ENCODE peak calls at places on chromosomes 7 and 10, in nine cellular contexts. J is CD4-positive, alpha-beta memory T cell; C is endodermal cell; M is uterus; I is RWPE2; G is vagina; L is GM23248; S is colonic mucosa; D is tibial artery. F is an unnamed sample. For H3K36me3, the result is how much of the 10 kb centered on the place peaks cover.

GRCh38 chr7:107998150-107998549 is 4.8 kb downstream of the LAMB1 start:
- DNase-seq in J (no peak), C (no peak), M (no peak), I (no peak), G (no peak), L (peak), S (no peak), D (no peak), F (no peak)

GRCh38 chr7:74604326-74605020 is 53.0 kb upstream of the GTF2I start:
- DNase-seq in J (no peak), C (no peak), M (no peak), I (no peak), G (no peak), L (peak), S (peak), D (peak), F (peak)

GRCh38 chr7:43585521-43585920 is 2.6 kb downstream of the STK17A start:
- DNase-seq in J (peak), C (no peak), M (no peak), I (no peak), G (no peak), L (peak), S (no peak), D (no peak), F (no peak)

GRCh38 chr7:147196476-147196875 is 1079.9 kb downstream of the CNTNAP2 start:
- DNase-seq in J (no peak), C (no peak), M (no peak), I (no peak), G (no peak), L (no peak), S (no peak), D (no peak), F (no peak)

GRCh38 chr7:141071855-141072547 is 1.9 kb upstream of the TMEM178B start:
- DNase-seq in J (no peak), C (peak), M (no peak), I (no peak), G (peak), L (peak), S (no peak), D (no peak), F (no peak)

GRCh38 chr10:52007091-52007490 is 307.0 kb upstream of the DKK1 start:
- DNase-seq in J (no peak), C (no peak), M (no peak), I (no peak), G (no peak), L (no peak), S (no peak), D (no peak), F (no peak)

GRCh38 chr10:62380002-62380401 is 5.8 kb downstream of the ZNF365 start:
- DNase-seq in J (no peak), C (no peak), M (no peak), I (no peak), G (no peak), L (peak), S (no peak), D (no peak), F (peak)

GRCh38 chr10:114855776-114856543 is 34.4 kb downstream of the FHIP2A start:
- DNase-seq in J (peak), C (no peak), M (no peak), I (no peak), G (no peak), L (peak), S (no peak), D (no peak), F (no peak)

GRCh38 chr10:132392811-132393694 is 3.9 kb upstream of the PWWP2B start:
- DNase-seq in J (no peak), C (no peak), M (no peak), I (peak), G (no peak), L (peak), S (no peak), D (peak), F (peak)

GRCh38 chr10:37125191-37125732 is at the start of gene ANKRD30A:
- DNase-seq in J (no peak), C (no peak), M (no peak), I (no peak), G (no peak), L (no peak), S (no peak), D (no peak), F (no peak)

GRCh38 chr10:62618576-62619408 is 185.7 kb upstream of the ADO start:
- DNase-seq in J (no peak), C (no peak), M (no peak), I (no peak), G (peak), L (peak), S (peak), D (peak), F (peak)

GRCh38 chr7:155713382-155713781 is 68.9 kb downstream of the RBM33 start:
- DNase-seq in J (no peak), C (no peak), M (no peak), I (no peak), G (no peak), L (no peak), S (peak), D (no peak), F (no peak)

GRCh38 chr7:27339478-27339877 is 96.9 kb downstream of the EVX1 start:
- DNase-seq in J (no peak), C (no peak), M (no peak), I (no peak), G (no peak), L (no peak), S (no peak), D (no peak), F (no peak)

GRCh38 chr10:70418229-70418628 is 14.3 kb downstream of the EIF4EBP2 start:
- DNase-seq in J (no peak), C (no peak), M (no peak), I (no peak), G (no peak), L (peak), S (no peak), D (no peak), F (peak)

GRCh38 chr10:25682203-25682950 is 251.7 kb upstream of the MYO3A start:
- DNase-seq in J (no peak), C (peak), M (no peak), I (no peak), G (no peak), L (peak), S (no peak), D (no peak), F (peak)

GRCh38 chr10:58335306-58336005 is 650 bp downstream of the UBE2D1 start:
- DNase-seq in J (no peak), C (peak), M (no peak), I (peak), G (no peak), L (peak), S (peak), D (peak), F (peak)

GRCh38 chr10:29598861-29599311 is 35.9 kb downstream of the SVIL start:
- DNase-seq in J (no peak), C (no peak), M (peak), I (no peak), G (peak), L (peak), S (no peak), D (no peak), F (peak)

GRCh38 chr10:6695519-6695918 is 115.4 kb upstream of the PRKCQ start:
- DNase-seq in J (no peak), C (no peak), M (no peak), I (no peak), G (no peak), L (no peak), S (no peak), D (no peak), F (no peak)

GRCh38 chr7:100887186-100887954 is 2.1 kb downstream of the UFSP1 start:
- DNase-seq in J (peak), C (no peak), M (no peak), I (no peak), G (no peak), L (no peak), S (peak), D (no peak), F (no peak)

GRCh38 chr7:105439174-105439893 is 50.6 kb upstream of the SRPK2 start:
- DNase-seq in J (no peak), C (peak), M (no peak), I (peak), G (no peak), L (peak), S (peak), D (no peak), F (peak)

GRCh38 chr10:74898201-74898976 is 72.0 kb downstream of the KAT6B start:
- DNase-seq in J (peak), C (no peak), M (no peak), I (no peak), G (no peak), L (peak), S (no peak), D (no peak), F (no peak)

GRCh38 chr10:125201791-125202622 is 41.6 kb upstream of the CTBP2 start:
- DNase-seq in J (no peak), C (peak), M (no peak), I (no peak), G (no peak), L (no peak), S (no peak), D (no peak), F (no peak)

GRCh38 chr10:8173243-8173865 is 118.9 kb downstream of the GATA3 start:
- DNase-seq in J (no peak), C (no peak), M (no peak), I (no peak), G (peak), L (no peak), S (no peak), D (no peak), F (no peak)

GRCh38 chr7:43303740-43304241 is 191.3 kb downstream of the HECW1 start:
- DNase-seq in J (no peak), C (peak), M (no peak), I (no peak), G (no peak), L (peak), S (no peak), D (no peak), F (peak)

GRCh38 chr10:98414578-98414931 is 427 bp downstream of the PYROXD2 start:
- DNase-seq in J (no peak), C (no peak), M (no peak), I (no peak), G (no peak), L (peak), S (no peak), D (no peak), F (no peak)

DNA sequence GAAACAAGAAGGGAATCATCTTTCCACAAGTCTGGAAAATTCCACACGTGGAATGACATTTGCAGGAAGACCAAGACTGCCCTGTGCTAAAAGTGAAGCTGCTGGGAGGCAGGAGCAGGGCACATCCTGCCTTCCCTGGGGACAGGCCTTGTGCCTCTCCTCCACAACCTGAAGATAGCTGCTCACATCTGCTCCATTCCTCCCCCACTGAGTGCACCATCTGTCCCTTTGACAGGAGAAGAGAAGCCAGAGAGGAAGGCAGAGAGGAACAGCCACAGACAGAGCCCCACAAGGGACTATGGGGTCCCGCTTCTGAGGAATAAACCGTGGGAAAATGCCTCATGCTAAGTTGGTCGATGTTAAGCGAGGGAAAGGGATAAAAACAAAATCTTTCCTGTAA is 15.9 kb upstream of the FAM171A1 start:
- DNase-seq in J (no peak), C (peak), M (no peak), I (no peak), G (peak), L (no peak), S (no peak), D (no peak), F (no peak)
- H3K4me3 ChIP-seq in J (no peak), C (no peak), M (no peak), I (no peak), G (no peak), L (no peak), S (no peak), D (no peak), F (no peak)

DNA sequence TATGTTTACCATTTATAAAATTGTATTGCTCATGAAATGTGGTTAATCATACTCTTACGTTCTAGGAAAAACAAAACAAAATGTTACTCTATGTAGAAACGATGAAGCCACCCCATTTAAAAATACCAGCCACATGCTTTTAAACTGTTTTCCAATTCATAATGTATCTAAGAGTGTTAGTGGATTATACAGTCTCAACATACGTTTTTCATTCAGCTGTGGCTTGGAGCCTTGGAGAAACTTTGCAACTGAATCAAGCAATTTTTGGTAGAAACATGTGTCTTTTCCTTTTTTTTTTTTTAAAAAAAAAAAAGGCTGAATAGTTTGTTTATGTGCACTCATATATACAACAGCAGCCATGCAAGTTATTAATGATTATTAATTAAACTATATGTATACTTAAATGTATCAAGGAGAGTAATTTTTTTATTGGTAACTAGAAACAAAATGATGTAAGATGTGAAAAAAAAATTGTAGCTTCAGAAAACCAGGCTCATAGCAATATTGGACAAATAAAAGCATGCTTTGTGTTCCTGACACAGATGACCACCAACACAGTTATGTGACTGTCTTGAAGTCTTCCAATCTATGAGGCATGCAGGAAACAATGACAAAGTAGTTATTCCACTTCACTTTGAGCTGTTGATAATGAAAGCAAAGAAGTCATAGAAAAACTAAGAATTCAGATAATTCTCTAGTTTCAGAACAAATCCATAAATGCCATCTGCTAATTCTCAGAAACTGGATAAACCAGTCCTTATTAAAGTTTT is 378.2 kb upstream of the SEMA3D start:
- DNase-seq in J (no peak), C (no peak), M (no peak), I (no peak), G (no peak), L (peak), S (no peak), D (no peak), F (no peak)
- H3K36me3 ChIP-seq in J (under half), C (under half), M (under half), I (under half), G (under half), L (under half), S (under half), D (under half), F (under half)

GRCh38 chr7:87123105-87123504 is 29.1 kb upstream of the DMTF1 start:
- DNase-seq in J (no peak), C (no peak), M (no peak), I (no peak), G (no peak), L (no peak), S (no peak), D (no peak), F (no peak)
- H3K4me3 ChIP-seq in J (no peak), C (no peak), M (no peak), I (no peak), G (no peak), L (no peak), S (no peak), D (no peak), F (no peak)

GRCh38 chr10:110833234-110833940 is 38.3 kb upstream of the PDCD4 start:
- DNase-seq in J (no peak), C (peak), M (no peak), I (no peak), G (no peak), L (no peak), S (no peak), D (no peak), F (no peak)

GRCh38 chr10:110828525-110828924 is 43.2 kb upstream of the PDCD4 start:
- DNase-seq in J (no peak), C (no peak), M (no peak), I (no peak), G (no peak), L (no peak), S (no peak), D (no peak), F (no peak)

GRCh38 chr10:110827872-110828271 is 43.9 kb upstream of the PDCD4 start:
- DNase-seq in J (no peak), C (no peak), M (no peak), I (no peak), G (no peak), L (no peak), S (no peak), D (no peak), F (peak)

GRCh38 chr10:110827410-110827809 is 44.3 kb upstream of the PDCD4 start:
- DNase-seq in J (no peak), C (no peak), M (no peak), I (no peak), G (no peak), L (peak), S (no peak), D (no peak), F (no peak)

GRCh38 chr10:110829721-110830410 is 41.9 kb upstream of the PDCD4 start:
- DNase-seq in J (no peak), C (no peak), M (no peak), I (no peak), G (no peak), L (no peak), S (no peak), D (no peak), F (no peak)
- H3K36me3 ChIP-seq in J (under half), C (under half), M (under half), I (under half), G (under half), L (under half), S (under half), D (under half), F (under half)

GRCh38 chr10:122464158-122464510 is 2.8 kb downstream of the HTRA1 start:
- DNase-seq in J (no peak), C (no peak), M (no peak), I (no peak), G (no peak), L (no peak), S (no peak), D (no peak), F (no peak)
- H3K4me3 ChIP-seq in J (no peak), C (no peak), M (no peak), I (no peak), G (peak), L (peak), S (no peak), D (peak), F (no peak)

GRCh38 chr7:865921-866320 is 10.4 kb upstream of the GET4 start:
- DNase-seq in J (no peak), C (no peak), M (no peak), I (no peak), G (no peak), L (no peak), S (no peak), D (no peak), F (no peak)

GRCh38 chr7:867406-868188 is 8.8 kb upstream of the GET4 start:
- DNase-seq in J (no peak), C (no peak), M (peak), I (no peak), G (no peak), L (peak), S (peak), D (peak), F (peak)

GRCh38 chr7:867001-867405 is 9.4 kb upstream of the GET4 start:
- DNase-seq in J (no peak), C (no peak), M (peak), I (no peak), G (no peak), L (peak), S (peak), D (peak), F (no peak)

GRCh38 chr7:869348-869747 is 7.0 kb upstream of the GET4 start:
- DNase-seq in J (no peak), C (no peak), M (no peak), I (no peak), G (no peak), L (no peak), S (no peak), D (no peak), F (no peak)

DNA sequence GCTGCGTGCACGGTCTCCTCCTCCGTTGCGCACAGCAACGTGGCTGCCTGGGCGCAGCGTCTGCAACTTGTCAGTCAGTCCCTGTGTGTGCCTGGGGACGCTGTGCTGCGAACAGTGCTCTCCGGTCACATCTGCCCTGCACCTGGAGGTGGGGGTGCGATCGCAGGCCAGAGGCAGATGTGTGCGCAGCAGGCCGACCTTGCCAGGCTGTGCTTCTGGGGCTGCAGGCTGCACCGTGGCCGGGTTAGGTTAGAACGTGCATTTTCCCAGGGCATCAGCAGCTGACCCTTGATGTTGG is 8.2 kb upstream of the GET4 start:
- DNase-seq in J (no peak), C (no peak), M (no peak), I (no peak), G (no peak), L (peak), S (no peak), D (no peak), F (no peak)
- H3K36me3 ChIP-seq in J (under half), C (half or more), M (under half), I (half or more), G (under half), L (under half), S (under half), D (half or more), F (half or more)

DNA sequence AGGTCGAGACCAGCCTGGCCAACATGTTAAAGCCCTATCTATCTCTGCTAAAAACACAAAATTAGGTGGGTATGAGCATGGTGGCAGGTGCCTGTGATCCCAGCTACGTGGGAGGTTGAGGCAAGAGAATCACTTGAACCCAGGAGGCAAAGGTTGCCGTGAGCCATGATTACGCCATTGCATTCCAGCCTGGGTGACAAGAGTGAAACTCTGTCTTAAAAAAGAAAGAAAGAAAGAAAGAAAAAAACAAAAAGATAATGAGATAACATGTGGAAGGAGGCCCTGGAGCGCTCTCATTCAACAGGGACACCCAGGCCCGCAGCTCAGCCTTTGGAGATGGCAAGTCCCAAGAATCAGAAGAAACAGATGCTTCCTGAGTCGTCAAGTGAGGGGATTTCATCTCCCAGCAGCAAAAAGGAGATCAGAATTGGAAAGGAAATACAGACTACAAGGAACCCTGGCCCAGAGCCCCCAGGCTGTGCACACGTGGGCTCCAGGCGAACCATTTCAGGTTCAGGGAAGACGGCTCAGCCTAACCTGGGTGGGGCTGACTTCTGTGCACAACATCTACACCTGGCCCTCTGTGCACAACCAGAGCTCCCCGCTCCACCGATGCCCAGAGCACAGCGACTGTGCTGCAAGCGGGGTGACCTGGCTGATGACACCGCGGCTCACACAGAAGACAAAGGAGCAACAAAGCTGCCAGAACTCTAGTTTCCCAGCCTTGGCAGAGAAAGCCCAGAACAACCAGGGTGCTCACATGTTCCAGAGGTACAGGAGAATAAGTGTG is 33.2 kb downstream of the GNA12 start:
- DNase-seq in J (no peak), C (peak), M (no peak), I (no peak), G (no peak), L (no peak), S (no peak), D (peak), F (no peak)
- H3K4me3 ChIP-seq in J (no peak), C (no peak), M (no peak), I (no peak), G (no peak), L (no peak), S (no peak), D (no peak), F (no peak)

GRCh38 chr7:99420213-99420612 is 11.4 kb downstream of the BUD31 start:
- DNase-seq in J (no peak), C (no peak), M (no peak), I (no peak), G (no peak), L (no peak), S (no peak), D (no peak), F (no peak)

GRCh38 chr7:99424932-99425730 is 13.5 kb downstream of the PTCD1 start:
- DNase-seq in J (no peak), C (no peak), M (no peak), I (no peak), G (no peak), L (no peak), S (no peak), D (no peak), F (no peak)

GRCh38 chr7:99419323-99420021 is 10.7 kb downstream of the BUD31 start:
- DNase-seq in J (no peak), C (no peak), M (no peak), I (no peak), G (no peak), L (no peak), S (no peak), D (no peak), F (no peak)

GRCh38 chr7:99422091-99422624 is 13.4 kb downstream of the BUD31 start:
- DNase-seq in J (no peak), C (no peak), M (no peak), I (no peak), G (no peak), L (no peak), S (no peak), D (no peak), F (no peak)

GRCh38 chr7:99422625-99423024 is 13.9 kb downstream of the BUD31 start:
- DNase-seq in J (no peak), C (no peak), M (no peak), I (no peak), G (no peak), L (no peak), S (peak), D (no peak), F (no peak)
- H3K36me3 ChIP-seq in J (under half), C (half or more), M (under half), I (half or more), G (under half), L (under half), S (under half), D (half or more), F (under half)